ENCODE peak calls at places on chromosomes 3 and 15, in four cellular contexts. L is choroid plexus epithelial cell; F is stimulated activated effector memory CD8-positive, alpha-beta T cell treated with anti-CD3 and anti-CD28 coated beads, Interleukin-12 subunit alpha, Interleukin-12 subunit beta, amount 100 ng/mL, for 72 hours; V is ACHN. S is an unnamed sample.

GRCh38 chr3:122214718-122215117 is 31.2 kb downstream of the CASR start:
- DNase-seq in F (no peak), V (no peak), L (no peak), S (no peak)

GRCh38 chr3:104628185-104628789 is 738.4 kb upstream of the ALCAM start:
- DNase-seq in V (peak), L (peak), F (no peak), S (no peak)

GRCh38 chr3:143658869-143659268 is 189.4 kb downstream of the SLC9A9 start:
- DNase-seq in V (no peak), F (no peak), L (peak), S (no peak)

GRCh38 chr15:100334905-100335304 is 6.9 kb downstream of the ADAMTS17 start:
- DNase-seq in L (no peak), V (no peak), F (peak), S (peak)

GRCh38 chr3:139378587-139378986 is 10.9 kb downstream of the COPB2 start:
- DNase-seq in L (peak), V (no peak), F (no peak), S (no peak)

GRCh38 chr3:128480717-128481437 is 12.1 kb downstream of the GATA2 start:
- DNase-seq in L (no peak), V (no peak), F (no peak), S (peak)

GRCh38 chr3:59464187-59464586 is 414.4 kb upstream of the CFAP20DC start:
- DNase-seq in F (no peak), L (no peak), V (no peak), S (no peak)

GRCh38 chr3:67647390-67647878 is 7.0 kb downstream of the SUCLG2 start:
- DNase-seq in F (no peak), L (peak), V (peak), S (no peak)

GRCh38 chr3:132290833-132291232 is 26.4 kb upstream of the ACP3 start:
- DNase-seq in V (no peak), F (no peak), L (peak), S (no peak)

GRCh38 chr3:58837863-58838255 is 171.3 kb upstream of the FAM3D start:
- DNase-seq in F (no peak), V (no peak), L (no peak), S (no peak)

GRCh38 chr3:69137006-69137405 is 14.6 kb upstream of the LMOD3 start:
- DNase-seq in F (no peak), V (no peak), L (peak), S (no peak)

GRCh38 chr3:127053979-127054378 is 71.1 kb downstream of the PLXNA1 start:
- DNase-seq in V (no peak), F (no peak), L (no peak), S (peak)

GRCh38 chr3:24069045-24069444 is 124.0 kb downstream of the NR1D2 start:
- DNase-seq in V (peak), F (no peak), L (no peak), S (no peak)

GRCh38 chr3:160225181-160226025 is at the start of gene C3orf80:
- DNase-seq in F (peak), V (peak), L (peak), S (no peak)

GRCh38 chr3:174097686-174098085 is 700.1 kb downstream of the NLGN1 start:
- DNase-seq in L (no peak), V (no peak), F (no peak), S (no peak)

GRCh38 chr3:77541203-77541922 is 501.5 kb downstream of the ROBO2 start:
- DNase-seq in V (no peak), F (no peak), L (no peak), S (no peak)

GRCh38 chr15:63195257-63196023 is 6.0 kb downstream of the RAB8B start:
- DNase-seq in L (peak), V (no peak), F (no peak), S (no peak)

GRCh38 chr3:142904639-142905441 is 16.0 kb upstream of the PCOLCE2 start:
- DNase-seq in L (peak), V (peak), F (peak), S (no peak)

GRCh38 chr3:184289426-184289938 is 9.6 kb upstream of the PSMD2 start:
- DNase-seq in F (peak), L (peak), V (peak), S (peak)

GRCh38 chr15:45402162-45402954 is 24.0 kb upstream of the GATM start:
- DNase-seq in V (peak), F (peak), L (peak), S (peak)

GRCh38 chr15:85489773-85490493 is 109.5 kb downstream of the AKAP13 start:
- DNase-seq in F (no peak), V (no peak), L (no peak), S (no peak)

GRCh38 chr15:76514292-76514691 is 177.7 kb downstream of the ISL2 start:
- DNase-seq in L (no peak), F (no peak), V (no peak), S (no peak)

GRCh38 chr3:46489875-46490274 is 7.9 kb upstream of the RTP3 start:
- DNase-seq in F (no peak), V (no peak), L (peak), S (no peak)

GRCh38 chr3:179181021-179181472 is 32.9 kb downstream of the PIK3CA start:
- DNase-seq in L (peak), F (no peak), V (no peak), S (no peak)

GRCh38 chr3:46998121-46998851 is 18.8 kb downstream of the NBEAL2 start:
- DNase-seq in V (peak), F (peak), L (peak), S (peak)

GRCh38 chr15:25789206-25789605 is 73.9 kb downstream of the ATP10A start:
- DNase-seq in V (no peak), F (no peak), L (no peak), S (peak)

GRCh38 chr15:58921267-58921666 is 12.2 kb downstream of the SLTM start:
- DNase-seq in L (no peak), V (no peak), F (no peak), S (no peak)

GRCh38 chr15:77606142-77607034 is 26.3 kb downstream of the LINGO1 start:
- DNase-seq in F (no peak), L (no peak), V (no peak), S (no peak)

GRCh38 chr15:91857772-91858171 is 4.3 kb downstream of the SLCO3A1 start:
- DNase-seq in L (no peak), V (no peak), F (peak), S (no peak)

GRCh38 chr15:89383635-89384604 is 49.3 kb upstream of the POLG start:
- DNase-seq in V (no peak), L (peak), F (no peak), S (no peak)

GRCh38 chr3:124663690-124664089 is 66.6 kb upstream of the UMPS start:
- DNase-seq in F (no peak), V (no peak), L (peak), S (no peak)

GRCh38 chr3:65902304-65902793 is 136.4 kb downstream of the MAGI1 start:
- DNase-seq in V (no peak), L (peak), F (no peak), S (no peak)